ENCODE peak calls at places on chromosomes 5 and 9, in six cellular contexts. A is neural progenitor cell, W is PC-3, R is HCT116, S is GM23248, V is MM.1S. Y is an unnamed sample.

GRCh38 chr9:99075246-99075912 is 29.5 kb upstream of the TGFBR1 start:
- DNase-seq in A (no peak), W (peak), R (no peak), S (peak), V (no peak), Y (no peak)

GRCh38 chr5:114438471-114438870 is 76.6 kb downstream of the KCNN2 start:
- DNase-seq in A (no peak), W (no peak), R (no peak), S (no peak), V (no peak), Y (no peak)

GRCh38 chr5:3361811-3362605 is 233.6 kb upstream of the IRX1 start:
- DNase-seq in A (no peak), W (no peak), R (no peak), S (no peak), V (no peak), Y (no peak)

GRCh38 chr9:114096041-114096511 is 3.0 kb downstream of the KIF12 start:
- DNase-seq in A (peak), W (no peak), R (no peak), S (no peak), V (no peak), Y (no peak)

GRCh38 chr5:138770291-138770690 is 17.1 kb downstream of the CTNNA1 start:
- DNase-seq in A (no peak), W (no peak), R (no peak), S (no peak), V (no peak), Y (no peak)

GRCh38 chr9:18325337-18326011 is 148.5 kb upstream of the ADAMTSL1 start:
- DNase-seq in A (no peak), W (no peak), R (no peak), S (peak), V (no peak), Y (no peak)

GRCh38 chr5:178467261-178468195 is 122.7 kb downstream of the COL23A1 start:
- DNase-seq in A (no peak), W (peak), R (no peak), S (peak), V (no peak), Y (no peak)

GRCh38 chr5:66850354-66851075 is 254.3 kb downstream of the MAST4 start:
- DNase-seq in A (no peak), W (peak), R (no peak), S (peak), V (no peak), Y (no peak)

GRCh38 chr5:33788922-33789321 is 102.9 kb downstream of the ADAMTS12 start:
- DNase-seq in A (no peak), W (peak), R (no peak), S (peak), V (no peak), Y (no peak)

GRCh38 chr9:16133032-16133431 is 580.2 kb downstream of the CCDC171 start:
- DNase-seq in A (no peak), W (peak), R (no peak), S (no peak), V (no peak), Y (no peak)

GRCh38 chr9:124188331-124189110 is 69.2 kb upstream of the NEK6 start:
- DNase-seq in A (no peak), W (no peak), R (no peak), S (no peak), V (no peak), Y (no peak)

GRCh38 chr5:125093776-125094175 is 347.3 kb upstream of the ZNF608 start:
- DNase-seq in A (no peak), W (peak), R (peak), S (peak), V (no peak), Y (no peak)

GRCh38 chr5:20572560-20572959 is 584.6 kb upstream of the CDH18 start:
- DNase-seq in A (peak), W (peak), R (no peak), S (peak), V (no peak), Y (no peak)

GRCh38 chr5:19874811-19875210 is 113.2 kb downstream of the CDH18 start:
- DNase-seq in A (no peak), W (no peak), R (no peak), S (no peak), V (no peak), Y (no peak)

GRCh38 chr5:133032852-133033742 is 6.7 kb upstream of the ZCCHC10 start:
- DNase-seq in A (no peak), W (no peak), R (no peak), S (no peak), V (no peak), Y (no peak)

GRCh38 chr9:114467910-114468309 is 37.4 kb downstream of the WHRN start:
- DNase-seq in A (no peak), W (no peak), R (no peak), S (no peak), V (no peak), Y (no peak)

GRCh38 chr9:104750185-104750762 is 2.8 kb downstream of the NIPSNAP3A start:
- DNase-seq in A (no peak), W (no peak), R (no peak), S (no peak), V (peak), Y (no peak)

GRCh38 chr5:146340260-146341081 is 1.8 kb downstream of the POU4F3 start:
- DNase-seq in A (peak), W (peak), R (no peak), S (peak), V (no peak), Y (no peak)

GRCh38 chr9:133603165-133603927 is 5.8 kb downstream of the FAM163B start:
- DNase-seq in A (peak), W (no peak), R (no peak), S (no peak), V (no peak), Y (no peak)

GRCh38 chr9:35827486-35827885 is 1.0 kb downstream of the FAM221B start:
- DNase-seq in A (no peak), W (peak), R (no peak), S (peak), V (no peak), Y (no peak)

GRCh38 chr5:169280286-169280685 is 20.7 kb downstream of the SLIT3 start:
- DNase-seq in A (no peak), W (no peak), R (no peak), S (no peak), V (no peak), Y (peak)

GRCh38 chr9:38347946-38348345 is 44.6 kb upstream of the ALDH1B1 start:
- DNase-seq in A (no peak), W (no peak), R (no peak), S (no peak), V (no peak), Y (no peak)

GRCh38 chr5:43658499-43658898 is 55.5 kb downstream of the NNT start:
- DNase-seq in A (no peak), W (peak), R (no peak), S (peak), V (no peak), Y (no peak)

GRCh38 chr5:53019320-53019719 is 30.2 kb downstream of the ITGA2 start:
- DNase-seq in A (no peak), W (peak), R (peak), S (peak), V (no peak), Y (no peak)

DNA sequence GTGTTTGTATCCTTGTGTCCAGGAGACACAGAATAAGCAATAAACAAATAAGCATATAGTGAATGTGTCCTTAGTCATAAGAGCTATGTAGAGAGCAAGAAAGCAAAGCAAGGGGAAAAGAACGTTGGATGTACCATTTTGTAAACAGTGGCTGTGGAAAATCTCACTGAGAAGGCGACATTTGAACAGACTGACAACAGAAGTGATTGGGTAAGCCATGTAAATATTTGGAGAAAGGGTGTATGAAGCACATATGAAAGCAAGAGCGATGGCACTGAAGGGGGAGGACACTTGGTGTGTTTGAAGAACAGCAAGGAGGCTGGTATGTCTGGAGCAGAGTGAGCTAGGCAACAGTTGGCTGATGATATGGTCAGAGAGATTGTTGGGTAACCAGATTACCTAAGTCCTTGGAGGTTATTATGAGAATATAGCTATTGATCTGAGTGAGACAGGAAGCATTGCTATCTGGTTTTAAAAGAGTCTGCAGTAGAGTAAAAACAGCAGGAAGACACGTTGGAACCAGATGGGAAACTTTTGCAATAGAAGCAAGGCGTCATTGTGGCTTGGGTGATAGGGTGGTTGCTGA is 115.5 kb upstream of the IL7R start:
- DNase-seq in A (no peak), W (peak), R (no peak), S (peak), V (no peak), Y (no peak)
- TF ChIP-seq EZH2phosphoT487 in A (no peak), W (no peak), R (no peak), S (no peak), V (no peak), Y (no peak)

GRCh38 chr5:107993341-107993740 is 322.6 kb upstream of the EFNA5 start:
- DNase-seq in A (no peak), W (no peak), R (no peak), S (no peak), V (no peak), Y (no peak)

GRCh38 chr5:108003178-108003577 is 332.4 kb upstream of the EFNA5 start:
- DNase-seq in A (no peak), W (no peak), R (no peak), S (peak), V (peak), Y (peak)

GRCh38 chr5:108001222-108001621 is 330.5 kb upstream of the EFNA5 start:
- DNase-seq in A (no peak), W (no peak), R (no peak), S (no peak), V (no peak), Y (no peak)

DNA sequence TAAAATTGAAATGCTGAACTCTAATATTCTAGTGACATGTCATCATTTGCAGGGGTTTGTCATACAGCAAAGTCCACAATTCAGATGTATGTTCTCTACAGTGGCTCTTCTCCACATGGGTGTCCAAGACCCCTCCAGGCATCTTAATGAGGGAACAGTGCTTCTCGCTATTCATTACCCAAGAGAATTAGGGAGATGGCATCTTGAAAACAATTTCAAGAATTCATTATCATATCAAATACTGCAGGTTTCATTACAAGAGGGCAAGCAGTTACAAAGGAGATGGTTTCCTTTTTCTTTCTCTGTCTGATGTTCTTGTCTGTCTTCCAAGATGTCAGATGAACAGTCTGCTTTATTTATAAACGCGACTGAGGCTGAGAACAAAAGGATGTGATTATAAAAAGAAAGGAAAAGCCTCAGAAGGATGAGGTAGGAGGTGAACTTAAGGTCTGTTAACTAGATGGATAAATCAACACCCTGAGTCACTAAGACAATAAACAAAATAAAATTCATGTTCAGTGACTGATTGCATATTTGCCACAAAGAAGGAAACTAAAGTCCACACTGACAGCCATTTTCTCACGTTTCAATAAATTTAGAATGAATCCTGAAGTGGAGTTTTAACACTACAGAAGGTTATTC is 326.7 kb upstream of the EFNA5 start:
- DNase-seq in A (no peak), W (peak), R (no peak), S (peak), V (no peak), Y (no peak)
- H3K9ac ChIP-seq in A (no peak), W (no peak), R (no peak), S (no peak), V (no peak), Y (no peak)

GRCh38 chr5:74188341-74188740 is 452.2 kb downstream of the ENC1 start:
- DNase-seq in A (no peak), W (no peak), R (no peak), S (peak), V (no peak), Y (no peak)
- TF ChIP-seq EZH2phosphoT487 in A (no peak), W (no peak), R (no peak), S (no peak), V (no peak), Y (no peak)

GRCh38 chr9:134645607-134646365 is 4.2 kb downstream of the COL5A1 start:
- DNase-seq in A (no peak), W (no peak), R (no peak), S (no peak), V (no peak), Y (no peak)
- H3K9ac ChIP-seq in A (no peak), W (no peak), R (no peak), S (peak), V (no peak), Y (peak)

DNA sequence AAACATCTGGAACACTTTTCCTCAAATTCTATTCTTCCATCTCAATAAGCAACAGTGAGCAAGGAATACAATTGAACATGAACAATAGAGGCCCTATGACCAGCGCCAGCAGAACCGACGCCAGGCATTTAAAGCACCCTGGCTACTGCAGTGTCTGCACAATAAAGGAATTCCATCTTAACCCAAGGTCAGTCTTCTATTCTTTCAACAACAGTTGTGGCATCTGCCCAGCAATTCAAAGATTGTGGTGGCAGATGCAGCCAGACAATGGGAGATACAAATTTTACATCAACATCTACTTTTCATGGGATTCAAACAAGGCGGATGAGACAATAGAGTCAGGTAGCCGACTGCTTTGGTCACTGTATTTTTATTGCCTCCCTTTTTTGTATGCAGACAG is 65.9 kb downstream of the ELL2 start:
- DNase-seq in A (peak), W (no peak), R (no peak), S (no peak), V (no peak), Y (no peak)
- TF ChIP-seq EZH2phosphoT487 in A (no peak), W (no peak), R (no peak), S (no peak), V (no peak), Y (no peak)

GRCh38 chr5:39270172-39270848 is 50.9 kb upstream of the FYB1 start:
- DNase-seq in A (no peak), W (no peak), R (no peak), S (peak), V (peak), Y (no peak)

GRCh38 chr5:39273314-39273954 is 54.1 kb upstream of the FYB1 start:
- DNase-seq in A (no peak), W (no peak), R (no peak), S (no peak), V (no peak), Y (no peak)

DNA sequence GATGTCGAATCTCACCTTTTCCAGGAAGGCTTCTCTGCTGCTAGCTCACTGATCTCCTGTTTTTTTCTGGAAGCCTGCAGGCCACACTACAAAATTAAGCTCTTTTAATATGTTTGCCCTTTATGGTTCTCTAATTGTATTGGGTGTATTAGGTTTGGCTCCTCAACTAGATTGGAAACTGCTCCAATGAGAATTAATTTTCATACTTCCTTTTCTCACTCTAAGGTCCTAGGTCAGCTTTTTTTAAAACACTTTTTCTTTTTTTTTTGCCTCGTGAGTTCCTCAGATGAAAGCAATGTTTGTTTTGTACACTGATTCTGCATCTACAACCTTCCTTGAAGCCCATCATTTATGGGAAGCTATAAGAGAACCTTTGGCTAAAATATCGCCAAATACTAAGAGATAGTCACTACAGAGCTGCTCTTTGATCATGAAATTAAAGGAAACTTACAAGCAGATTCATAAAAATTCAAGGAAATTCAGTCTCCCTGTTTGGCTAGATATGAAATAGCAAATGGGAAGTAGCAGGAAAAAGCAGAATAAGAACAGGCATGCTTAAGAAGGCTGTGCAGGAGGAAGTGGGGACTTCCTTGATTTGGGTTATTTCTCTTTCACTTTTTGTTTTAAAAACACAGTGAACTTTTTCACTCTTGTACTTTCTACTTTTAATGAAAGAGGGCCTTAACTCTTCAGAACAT is 55.2 kb upstream of the FYB1 start:
- DNase-seq in A (no peak), W (no peak), R (no peak), S (no peak), V (peak), Y (no peak)
- H3K9ac ChIP-seq in A (no peak), W (no peak), R (no peak), S (no peak), V (peak), Y (no peak)

GRCh38 chr5:42021119-42021518 is 96.0 kb downstream of the FBXO4 start:
- DNase-seq in A (no peak), W (peak), R (no peak), S (peak), V (no peak), Y (no peak)
- TF ChIP-seq EZH2phosphoT487 in A (no peak), W (no peak), R (no peak), S (no peak), V (no peak), Y (no peak)

Y was measured in SK-N-SH.